ENCODE peak calls at places on chromosome 17, in five cellular contexts. R is NB4, K is nephron progenitor cell, X is CD14-positive monocyte, S is kidney. A is an unnamed sample.

GRCh38 chr17:19672009-19672837 is 23.7 kb downstream of the ALDH3A2 start:
- DNase-seq in R (no peak), K (no peak), X (no peak), S (peak), A (no peak)

GRCh38 chr17:74295625-74296547 is 21.9 kb downstream of the DNAI2 start:
- DNase-seq in R (no peak), K (no peak), X (no peak), S (no peak), A (no peak)

GRCh38 chr17:300881-301280 is 51.7 kb downstream of the RPH3AL start:
- DNase-seq in R (no peak), K (no peak), X (peak), S (peak), A (peak)

GRCh38 chr17:66578781-66579489 is 256.0 kb upstream of the CACNG5 start:
- DNase-seq in R (peak), K (no peak), X (no peak), S (peak), A (no peak)

GRCh38 chr17:81794509-81794908 is 9.4 kb upstream of the GCGR start:
- DNase-seq in R (peak), K (no peak), X (no peak), S (peak), A (no peak)

GRCh38 chr17:74866198-74866835 is 6.5 kb downstream of the FDXR start:
- DNase-seq in R (no peak), K (no peak), X (no peak), S (no peak), A (peak)

GRCh38 chr17:31493656-31494155 is 102.2 kb downstream of the RAB11FIP4 start:
- DNase-seq in R (no peak), K (no peak), X (peak), S (peak), A (no peak)

GRCh38 chr17:36674278-36674650 is 72.9 kb downstream of the MRM1 start:
- DNase-seq in R (peak), K (no peak), X (no peak), S (no peak), A (no peak)

GRCh38 chr17:31558748-31559646 is 167.5 kb downstream of the RAB11FIP4 start:
- DNase-seq in R (peak), K (peak), X (peak), S (peak), A (no peak)

GRCh38 chr17:68595986-68596385 is 5.2 kb downstream of the FAM20A start:
- DNase-seq in R (no peak), K (no peak), X (no peak), S (no peak), A (no peak)

GRCh38 chr17:2798188-2798587 is 1.9 kb downstream of the RAP1GAP2 start:
- DNase-seq in R (no peak), K (no peak), X (no peak), S (no peak), A (no peak)

GRCh38 chr17:82241183-82241925 is 12.5 kb downstream of the SLC16A3 start:
- DNase-seq in R (peak), K (no peak), X (peak), S (peak), A (no peak)

GRCh38 chr17:63537991-63538692 is 12.1 kb upstream of the DCAF7 start:
- DNase-seq in R (no peak), K (peak), X (no peak), S (no peak), A (peak)

GRCh38 chr17:29742210-29742513 is 119.5 kb upstream of the CORO6 start:
- DNase-seq in R (no peak), K (no peak), X (no peak), S (no peak), A (no peak)

GRCh38 chr17:4209611-4210010 is 54.2 kb downstream of the ANKFY1 start:
- DNase-seq in R (no peak), K (no peak), X (no peak), S (no peak), A (no peak)

GRCh38 chr17:50668025-50668837 is 33.5 kb downstream of the ABCC3 start:
- DNase-seq in R (no peak), K (no peak), X (no peak), S (peak), A (no peak)

GRCh38 chr17:44279586-44280344 is 11.8 kb upstream of the SLC4A1 start:
- DNase-seq in R (peak), K (peak), X (peak), S (peak), A (no peak)

GRCh38 chr17:50354198-50354597 is 8.3 kb downstream of the XYLT2 start:
- DNase-seq in R (no peak), K (no peak), X (no peak), S (no peak), A (no peak)

GRCh38 chr17:3794890-3795757 is 5.9 kb downstream of the ITGAE start:
- DNase-seq in R (no peak), K (no peak), X (no peak), S (no peak), A (peak)

GRCh38 chr17:29592850-29593545 is at the start of gene ANKRD13B:
- DNase-seq in R (peak), K (peak), X (no peak), S (no peak), A (peak)

GRCh38 chr17:33302394-33302793 is 9.3 kb upstream of the ASIC2 start:
- DNase-seq in R (no peak), K (no peak), X (no peak), S (no peak), A (no peak)

GRCh38 chr17:17570207-17570797 is 21.2 kb downstream of the PEMT start:
- DNase-seq in R (peak), K (peak), X (no peak), S (no peak), A (no peak)

GRCh38 chr17:37527249-37527851 is 37.7 kb downstream of the DUSP14 start:
- DNase-seq in R (peak), K (no peak), X (no peak), S (no peak), A (no peak)

GRCh38 chr17:78900816-78901215 is 2.2 kb downstream of the CEP295NL start:
- DNase-seq in R (no peak), K (no peak), X (no peak), S (no peak), A (no peak)

GRCh38 chr17:43427362-43428043 is 28.7 kb downstream of the ARL4D start:
- DNase-seq in R (no peak), K (no peak), X (no peak), S (no peak), A (no peak)

GRCh38 chr17:64998436-64999190 is 57.9 kb downstream of the GNA13 start:
- DNase-seq in R (no peak), K (no peak), X (no peak), S (no peak), A (no peak)

GRCh38 chr17:70492368-70492767 is 323.0 kb downstream of the KCNJ2 start:
- DNase-seq in R (no peak), K (no peak), X (no peak), S (no peak), A (no peak)
- TF ChIP-seq CTCF in R (no peak), K (no peak), X (no peak), S (no peak), A (no peak)

GRCh38 chr17:61483778-61484116 is 31.5 kb downstream of the TBX4 start:
- DNase-seq in R (no peak), K (no peak), X (no peak), S (no peak), A (no peak)
- TF ChIP-seq CTCF in R (no peak), K (no peak), X (no peak), S (no peak), A (no peak)

GRCh38 chr17:20890338-20890737 is 152.5 kb downstream of the USP22 start:
- DNase-seq in R (no peak), K (no peak), X (no peak), S (no peak), A (no peak)

DNA sequence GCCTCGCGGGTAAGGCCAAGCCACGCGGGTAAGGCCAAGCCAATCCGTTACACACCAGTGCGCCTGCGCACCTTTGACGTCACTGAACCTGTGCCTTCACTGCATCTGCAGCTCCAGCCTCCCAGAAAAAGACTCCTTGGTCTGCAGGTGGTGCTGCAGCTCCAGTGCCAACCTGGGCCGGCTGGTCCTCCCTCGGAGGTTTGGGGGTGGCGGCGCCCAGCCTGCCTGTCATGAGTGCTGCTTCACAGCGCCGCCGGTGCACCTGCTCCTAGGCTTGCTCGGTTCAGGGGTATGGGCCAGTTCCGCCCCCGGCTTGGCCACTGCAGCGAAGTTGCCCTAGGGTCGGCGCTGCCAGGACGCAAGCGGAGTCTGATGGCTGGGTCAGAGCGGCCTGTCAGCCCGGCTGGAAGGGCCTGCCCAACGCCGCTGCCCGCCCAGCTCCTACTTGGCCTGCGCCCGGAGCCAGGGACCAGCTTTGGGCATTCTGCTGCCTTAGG is 146.6 kb downstream of the USP22 start:
- DNase-seq in R (no peak), K (no peak), X (no peak), S (no peak), A (no peak)
- TF ChIP-seq CTCF in R (no peak), K (no peak), X (no peak), S (no peak), A (no peak)

DNA sequence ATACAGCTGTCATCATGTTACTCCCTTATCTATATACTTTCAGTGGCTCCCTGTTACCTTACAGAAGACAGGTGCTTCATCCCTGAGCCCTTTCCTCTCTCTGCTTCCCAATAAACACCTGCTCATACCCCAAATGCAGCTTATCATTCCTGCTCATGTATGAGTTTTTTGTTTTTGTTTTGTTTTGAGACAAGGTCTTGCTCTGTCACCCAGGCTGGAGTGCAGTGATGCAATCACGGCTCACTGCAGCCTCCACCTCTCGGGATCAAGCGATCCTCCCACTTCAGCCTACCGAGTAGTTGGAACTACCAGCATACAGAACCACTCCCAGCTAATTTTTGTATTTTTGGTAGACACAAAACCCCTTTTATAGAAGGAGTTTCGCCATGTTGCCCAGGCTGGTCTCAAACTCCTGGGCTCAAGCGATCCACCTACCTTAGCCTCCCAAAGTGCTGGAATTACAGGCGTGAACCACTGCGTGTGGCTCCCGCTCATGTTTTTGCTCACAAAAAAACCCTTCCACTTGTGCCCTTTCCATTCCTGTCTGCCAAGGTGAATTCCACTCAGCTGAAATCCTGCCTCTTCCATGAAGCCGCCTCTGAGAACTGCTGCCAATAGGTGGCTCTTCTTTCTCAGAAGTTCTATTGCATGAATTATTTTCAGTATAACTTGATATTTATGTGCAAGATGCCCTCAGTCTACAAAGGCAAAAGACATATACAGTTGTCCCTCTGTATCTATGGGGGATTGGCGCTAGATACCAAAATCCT is 7.9 kb upstream of the RNF157 start:
- DNase-seq in R (no peak), K (no peak), X (no peak), S (peak), A (peak)
- TF ChIP-seq CTCF in R (peak), K (no peak), X (no peak), S (no peak), A (peak)

GRCh38 chr17:45955326-45955725 is 43.7 kb upstream of the STH start:
- DNase-seq in R (no peak), K (no peak), X (no peak), S (no peak), A (no peak)

GRCh38 chr17:45956090-45956489 is 43.0 kb upstream of the STH start:
- DNase-seq in R (no peak), K (no peak), X (no peak), S (no peak), A (no peak)

GRCh38 chr17:45953561-45953960 is 45.5 kb upstream of the STH start:
- DNase-seq in R (no peak), K (no peak), X (no peak), S (no peak), A (peak)

GRCh38 chr17:45952814-45953320 is 46.2 kb upstream of the STH start:
- DNase-seq in R (no peak), K (no peak), X (no peak), S (no peak), A (peak)

GRCh38 chr17:45954914-45955313 is 44.1 kb upstream of the STH start:
- DNase-seq in R (no peak), K (no peak), X (no peak), S (no peak), A (no peak)
- TF ChIP-seq CTCF in R (no peak), K (no peak), X (no peak), S (no peak), A (no peak)

GRCh38 chr17:7972131-7972785 is 30.2 kb upstream of the GUCY2D start:
- DNase-seq in R (no peak), K (no peak), X (no peak), S (no peak), A (no peak)
- TF ChIP-seq CTCF in R (no peak), K (peak), X (peak), S (no peak), A (peak)

GRCh38 chr17:1626333-1626732 is 2.3 kb downstream of the SLC43A2 start:
- DNase-seq in R (no peak), K (no peak), X (no peak), S (no peak), A (no peak)

GRCh38 chr17:1628856-1629646 is 417 bp upstream of the SLC43A2 start:
- DNase-seq in R (no peak), K (peak), X (peak), S (peak), A (no peak)

GRCh38 chr17:1629647-1630310 is 1.1 kb upstream of the SLC43A2 start:
- DNase-seq in R (peak), K (peak), X (peak), S (peak), A (no peak)

GRCh38 chr17:1627219-1627986 is 1.2 kb downstream of the SLC43A2 start:
- DNase-seq in R (peak), K (peak), X (peak), S (no peak), A (no peak)

DNA sequence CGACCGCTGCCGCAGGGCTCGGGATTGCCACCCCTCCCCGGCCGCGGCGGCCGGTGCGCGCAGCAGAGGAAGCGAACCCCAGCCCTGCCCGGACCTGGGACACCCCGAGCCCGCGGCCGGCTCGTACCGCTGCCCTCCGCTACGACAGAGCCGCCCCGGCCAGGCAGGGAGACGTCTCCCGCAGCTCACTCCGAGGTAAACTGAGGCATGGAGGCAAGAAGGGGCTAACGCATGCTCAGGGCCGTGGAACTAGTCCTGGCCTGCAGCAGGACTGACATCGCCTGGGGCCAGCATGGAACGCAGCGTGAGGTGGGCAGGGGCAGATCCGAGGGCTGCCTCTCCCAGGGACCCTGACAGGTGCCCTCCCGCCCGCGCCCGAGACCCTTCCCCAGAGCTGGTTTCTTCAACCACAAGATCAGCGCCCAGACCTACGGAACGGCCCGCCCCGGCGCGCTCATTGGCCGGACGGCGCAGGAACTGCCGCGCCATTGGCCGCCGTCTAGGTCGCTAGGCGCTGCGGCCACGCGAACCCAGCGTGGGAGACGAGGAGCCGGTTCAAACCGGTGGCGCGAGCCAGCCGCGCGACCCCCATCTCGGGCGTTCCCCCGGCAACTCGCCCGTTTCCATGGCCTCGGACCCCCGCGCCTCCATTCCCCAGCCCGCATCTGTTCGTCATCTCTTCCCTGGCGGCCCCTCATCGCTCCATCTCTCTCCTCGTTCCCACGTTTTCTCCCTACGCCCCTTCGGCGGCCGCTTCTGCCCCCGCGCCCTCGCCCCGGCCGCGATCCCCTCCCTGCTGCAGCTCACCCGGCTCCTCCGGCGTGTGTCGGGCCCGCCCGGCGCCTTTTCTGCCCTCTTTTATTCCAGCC is at the start of gene SLC43A2:
- DNase-seq in R (peak), K (peak), X (peak), S (peak), A (no peak)
- TF ChIP-seq CTCF in R (no peak), K (no peak), X (no peak), S (no peak), A (no peak)

DNA sequence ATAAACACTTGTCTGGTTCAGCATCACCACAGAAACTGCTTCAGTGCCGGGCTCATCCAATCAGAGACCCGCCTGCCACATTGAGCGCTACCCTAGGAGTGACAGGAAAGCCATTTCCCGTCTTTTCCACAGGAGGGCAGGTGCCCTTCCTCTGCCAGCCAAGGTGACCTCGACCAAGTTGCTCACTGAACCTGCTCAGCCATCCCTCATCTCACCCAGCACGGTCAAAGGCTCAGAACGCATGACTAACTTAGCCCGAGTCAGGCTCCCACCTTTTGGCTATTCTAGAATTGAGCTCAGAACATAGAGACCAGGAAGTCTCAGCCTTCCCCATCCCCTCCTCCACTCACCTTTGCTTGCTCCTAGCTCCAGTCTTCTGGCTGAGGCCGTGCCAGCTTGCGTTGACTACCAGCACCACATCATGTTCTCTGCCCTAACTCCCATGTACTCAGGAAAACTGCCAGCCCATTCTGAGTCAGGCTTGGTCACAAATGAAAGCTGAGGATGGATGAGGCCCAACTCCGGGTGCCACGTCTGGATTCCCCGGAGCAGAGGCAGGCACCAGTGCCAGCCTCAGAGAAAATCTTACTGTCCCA is 15.6 kb downstream of the MRPS23 start:
- DNase-seq in R (no peak), K (peak), X (no peak), S (peak), A (no peak)
- TF ChIP-seq CTCF in R (no peak), K (no peak), X (no peak), S (peak), A (no peak)

DNA sequence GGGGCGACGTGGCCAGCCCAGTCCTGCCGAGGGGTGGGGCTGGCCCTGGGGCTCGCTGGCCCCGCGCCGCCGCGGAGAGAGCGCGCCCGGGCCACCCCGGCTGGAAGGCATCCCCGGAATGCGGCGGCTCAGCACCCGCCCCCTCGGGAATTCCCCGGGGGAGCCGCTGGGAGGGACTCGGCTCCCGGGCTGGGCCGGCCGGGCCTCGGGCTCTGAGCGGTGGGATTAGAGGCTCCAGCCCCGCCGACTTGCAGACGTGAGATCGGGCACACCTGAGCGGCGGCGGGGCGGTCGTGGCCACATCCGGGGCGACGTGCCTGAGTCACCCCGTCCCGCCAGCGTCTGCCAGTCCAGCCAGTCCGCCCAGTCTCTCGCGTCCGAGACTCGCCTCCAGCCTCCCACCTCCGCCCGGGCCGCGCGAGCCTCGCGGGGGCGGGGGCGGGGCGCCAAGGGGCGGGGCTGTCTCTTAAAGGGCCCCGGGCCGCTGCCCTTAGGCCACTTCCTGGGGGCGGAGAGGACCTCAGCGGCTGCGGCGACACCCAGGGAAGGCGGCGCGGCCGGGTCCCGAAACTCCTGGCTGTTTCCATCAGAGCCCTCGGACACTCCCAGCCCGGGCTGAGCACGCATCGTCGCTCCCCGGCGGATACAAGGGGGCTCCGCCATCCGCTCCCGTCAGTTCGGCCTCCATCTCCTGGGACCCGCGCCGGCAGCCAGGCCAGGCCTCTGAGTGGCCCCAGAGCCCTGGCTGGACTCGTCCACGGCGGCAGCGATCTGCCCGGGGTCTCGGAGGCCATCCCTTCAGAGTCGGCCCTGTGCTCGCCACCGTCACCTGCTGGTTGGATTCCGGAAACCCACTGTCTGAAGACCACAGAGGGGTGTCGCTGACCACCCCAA is at the start of gene KCTD11:
- DNase-seq in R (peak), K (peak), X (peak), S (peak), A (peak)
- TF ChIP-seq CTCF in R (no peak), K (peak), X (peak), S (peak), A (peak)

A was measured in chondrocyte.